ENCODE peak calls at places on chromosome 11, in eight cellular contexts. One of them, this sample, is unnamed.

GRCh38 chr11:127862406-127862805 is 725.0 kb downstream of the ETS1 start:
- DNase-seq in adrenal gland: no peak
- DNase-seq in tibial nerve: no peak
- DNase-seq in NB4: no peak
- DNase-seq in heart left ventricle: no peak
- DNase-seq in stomach: no peak
- DNase-seq in breast epithelium: no peak
- DNase-seq in body of pancreas: no peak
- DNase-seq in this sample: no peak

GRCh38 chr11:83410605-83411565 is 124.7 kb upstream of the CCDC90B start:
- DNase-seq in adrenal gland: no peak
- DNase-seq in tibial nerve: no peak
- DNase-seq in NB4: no peak
- DNase-seq in heart left ventricle: no peak
- DNase-seq in stomach: peak; percentile 90
- DNase-seq in breast epithelium: no peak
- DNase-seq in body of pancreas: peak; percentile 88
- DNase-seq in this sample: peak; percentile 21

GRCh38 chr11:95545116-95545875 is 244.3 kb downstream of the FAM76B start:
- DNase-seq in adrenal gland: no peak
- DNase-seq in tibial nerve: no peak
- DNase-seq in NB4: peak; percentile 22
- DNase-seq in heart left ventricle: no peak
- DNase-seq in stomach: no peak
- DNase-seq in breast epithelium: no peak
- DNase-seq in body of pancreas: no peak
- DNase-seq in this sample: no peak

GRCh38 chr11:9752091-9752490 is 88.2 kb downstream of the SWAP70 start:
- DNase-seq in adrenal gland: no peak
- DNase-seq in tibial nerve: no peak
- DNase-seq in NB4: peak; percentile 42
- DNase-seq in heart left ventricle: no peak
- DNase-seq in stomach: peak; percentile 43
- DNase-seq in breast epithelium: no peak
- DNase-seq in body of pancreas: no peak
- DNase-seq in this sample: no peak

GRCh38 chr11:44178381-44178780 is 82.9 kb downstream of the EXT2 start:
- DNase-seq in adrenal gland: no peak
- DNase-seq in tibial nerve: no peak
- DNase-seq in NB4: no peak
- DNase-seq in heart left ventricle: no peak
- DNase-seq in stomach: no peak
- DNase-seq in breast epithelium: no peak
- DNase-seq in body of pancreas: no peak
- DNase-seq in this sample: no peak

GRCh38 chr11:75260396-75260795 is 19.8 kb downstream of the TPBGL start:
- DNase-seq in adrenal gland: no peak
- DNase-seq in tibial nerve: no peak
- DNase-seq in NB4: no peak
- DNase-seq in heart left ventricle: no peak
- DNase-seq in stomach: no peak
- DNase-seq in breast epithelium: no peak
- DNase-seq in body of pancreas: no peak
- DNase-seq in this sample: no peak

GRCh38 chr11:108037636-108038035 is 28.9 kb downstream of the CUL5 start:
- DNase-seq in adrenal gland: no peak
- DNase-seq in tibial nerve: no peak
- DNase-seq in NB4: no peak
- DNase-seq in heart left ventricle: no peak
- DNase-seq in stomach: no peak
- DNase-seq in breast epithelium: no peak
- DNase-seq in body of pancreas: no peak
- DNase-seq in this sample: no peak

GRCh38 chr11:133819916-133820315 is 25.4 kb downstream of the SPATA19 start:
- DNase-seq in adrenal gland: no peak
- DNase-seq in tibial nerve: no peak
- DNase-seq in NB4: no peak
- DNase-seq in heart left ventricle: no peak
- DNase-seq in stomach: no peak
- DNase-seq in breast epithelium: no peak
- DNase-seq in body of pancreas: no peak
- DNase-seq in this sample: no peak

GRCh38 chr11:20156280-20156875 is 3.9 kb downstream of the DBX1 start:
- DNase-seq in adrenal gland: no peak
- DNase-seq in tibial nerve: no peak
- DNase-seq in NB4: no peak
- DNase-seq in heart left ventricle: no peak
- DNase-seq in stomach: no peak
- DNase-seq in breast epithelium: no peak
- DNase-seq in body of pancreas: no peak
- DNase-seq in this sample: no peak

GRCh38 chr11:86497310-86497709 is 122.6 kb downstream of the CCDC81 start:
- DNase-seq in adrenal gland: no peak
- DNase-seq in tibial nerve: no peak
- DNase-seq in NB4: no peak
- DNase-seq in heart left ventricle: no peak
- DNase-seq in stomach: no peak
- DNase-seq in breast epithelium: no peak
- DNase-seq in body of pancreas: no peak
- DNase-seq in this sample: no peak

GRCh38 chr11:62149986-62150886 is 26.4 kb downstream of the INCENP start:
- DNase-seq in adrenal gland: no peak
- DNase-seq in tibial nerve: no peak
- DNase-seq in NB4: no peak
- DNase-seq in heart left ventricle: no peak
- DNase-seq in stomach: peak; percentile 14
- DNase-seq in breast epithelium: no peak
- DNase-seq in body of pancreas: no peak
- DNase-seq in this sample: no peak

GRCh38 chr11:110850846-110851245 is 138.6 kb upstream of the ARHGAP20 start:
- DNase-seq in adrenal gland: no peak
- DNase-seq in tibial nerve: no peak
- DNase-seq in NB4: no peak
- DNase-seq in heart left ventricle: no peak
- DNase-seq in stomach: no peak
- DNase-seq in breast epithelium: no peak
- DNase-seq in body of pancreas: no peak
- DNase-seq in this sample: no peak

GRCh38 chr11:94597896-94598295 is 30.7 kb downstream of the PIWIL4 start:
- DNase-seq in adrenal gland: no peak
- DNase-seq in tibial nerve: peak; percentile 8
- DNase-seq in NB4: no peak
- DNase-seq in heart left ventricle: no peak
- DNase-seq in stomach: peak; percentile 45
- DNase-seq in breast epithelium: no peak
- DNase-seq in body of pancreas: no peak
- DNase-seq in this sample: no peak

GRCh38 chr11:131904756-131905155 is 534.3 kb downstream of the NTM start:
- DNase-seq in adrenal gland: no peak
- DNase-seq in tibial nerve: no peak
- DNase-seq in NB4: no peak
- DNase-seq in heart left ventricle: no peak
- DNase-seq in stomach: no peak
- DNase-seq in breast epithelium: no peak
- DNase-seq in body of pancreas: no peak
- DNase-seq in this sample: no peak

GRCh38 chr11:83257638-83258229 is 28.4 kb downstream of the CCDC90B start:
- DNase-seq in adrenal gland: peak; percentile 83
- DNase-seq in tibial nerve: no peak
- DNase-seq in NB4: no peak
- DNase-seq in heart left ventricle: no peak
- DNase-seq in stomach: no peak
- DNase-seq in breast epithelium: no peak
- DNase-seq in body of pancreas: no peak
- DNase-seq in this sample: peak; percentile 68

GRCh38 chr11:107177106-107177477 is 158.8 kb upstream of the GUCY1A2 start:
- DNase-seq in adrenal gland: no peak
- DNase-seq in tibial nerve: no peak
- DNase-seq in NB4: no peak
- DNase-seq in heart left ventricle: no peak
- DNase-seq in stomach: no peak
- DNase-seq in breast epithelium: no peak
- DNase-seq in body of pancreas: no peak
- DNase-seq in this sample: no peak

GRCh38 chr11:8671242-8671641 is 11.2 kb downstream of the TRIM66 start:
- DNase-seq in adrenal gland: peak; percentile 80
- DNase-seq in tibial nerve: peak; percentile 65
- DNase-seq in NB4: no peak
- DNase-seq in heart left ventricle: peak; percentile 73
- DNase-seq in stomach: no peak
- DNase-seq in breast epithelium: no peak
- DNase-seq in body of pancreas: no peak
- DNase-seq in this sample: peak; percentile 82

DNA sequence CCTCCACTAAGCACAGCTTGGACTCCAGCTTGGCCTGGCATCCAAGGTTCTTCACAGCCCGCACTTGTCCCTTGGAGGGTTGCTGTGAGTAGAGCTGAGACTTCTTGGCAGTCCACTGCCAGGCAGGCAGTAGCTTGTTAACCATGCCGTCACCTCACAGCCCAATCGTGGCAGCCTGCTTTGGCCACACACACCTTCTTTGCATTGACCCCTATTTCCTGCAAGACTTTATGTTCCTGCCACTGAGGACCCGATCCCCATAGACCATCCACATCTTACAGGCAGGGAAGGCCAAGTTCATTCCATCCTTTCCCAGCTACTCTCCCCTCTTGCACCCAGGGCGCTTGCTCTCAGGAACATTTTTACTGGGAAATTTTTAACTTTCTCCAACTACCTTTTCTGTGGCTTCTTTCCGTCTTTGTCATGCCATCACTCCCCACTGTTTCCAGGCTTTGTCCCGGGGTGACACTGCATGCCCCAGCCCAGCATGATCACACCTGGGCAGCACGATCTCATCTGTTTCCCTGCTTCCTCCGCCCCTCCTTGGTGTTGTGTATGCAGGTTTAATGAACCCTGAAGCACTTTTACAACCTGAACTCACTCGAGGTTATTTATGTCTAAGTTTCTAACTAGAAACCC is 2.6 kb upstream of the PYGM start:
- DNase-seq in adrenal gland: peak; percentile 33
- DNase-seq in tibial nerve: no peak
- DNase-seq in NB4: peak; percentile 42
- DNase-seq in heart left ventricle: no peak
- DNase-seq in stomach: peak; percentile 24
- DNase-seq in breast epithelium: no peak
- DNase-seq in body of pancreas: no peak
- DNase-seq in this sample: no peak
- TF ChIP-seq POLR2A in adrenal gland: no peak
- TF ChIP-seq POLR2A in tibial nerve: no peak
- TF ChIP-seq POLR2A in NB4: peak; percentile 46
- TF ChIP-seq POLR2A in heart left ventricle: no peak
- TF ChIP-seq POLR2A in stomach: no peak
- TF ChIP-seq POLR2A in breast epithelium: no peak
- TF ChIP-seq POLR2A in body of pancreas: no peak
- TF ChIP-seq POLR2A in this sample: no peak

GRCh38 chr11:70132641-70133040 is 54.5 kb downstream of the ANO1 start:
- DNase-seq in adrenal gland: no peak
- DNase-seq in tibial nerve: no peak
- DNase-seq in NB4: no peak
- DNase-seq in heart left ventricle: no peak
- DNase-seq in stomach: no peak
- DNase-seq in breast epithelium: no peak
- DNase-seq in body of pancreas: no peak
- DNase-seq in this sample: no peak
- TF ChIP-seq POLR2A in adrenal gland: no peak
- TF ChIP-seq POLR2A in tibial nerve: no peak
- TF ChIP-seq POLR2A in NB4: no peak
- TF ChIP-seq POLR2A in heart left ventricle: no peak
- TF ChIP-seq POLR2A in stomach: no peak
- TF ChIP-seq POLR2A in breast epithelium: no peak
- TF ChIP-seq POLR2A in body of pancreas: no peak
- TF ChIP-seq POLR2A in this sample: no peak

GRCh38 chr11:2933376-2934056 is 4.3 kb upstream of the PHLDA2 start:
- DNase-seq in adrenal gland: peak; percentile 71
- DNase-seq in tibial nerve: no peak
- DNase-seq in NB4: peak; percentile 94
- DNase-seq in heart left ventricle: peak; percentile 60
- DNase-seq in stomach: peak; percentile 84
- DNase-seq in breast epithelium: peak; percentile 74
- DNase-seq in body of pancreas: peak; percentile 28
- DNase-seq in this sample: peak; percentile 92
- TF ChIP-seq POLR2A in adrenal gland: no peak
- TF ChIP-seq POLR2A in tibial nerve: no peak
- TF ChIP-seq POLR2A in NB4: no peak
- TF ChIP-seq POLR2A in heart left ventricle: no peak
- TF ChIP-seq POLR2A in stomach: no peak
- TF ChIP-seq POLR2A in breast epithelium: no peak
- TF ChIP-seq POLR2A in body of pancreas: no peak
- TF ChIP-seq POLR2A in this sample: peak; percentile 44

GRCh38 chr11:106087815-106088435 is 10.5 kb downstream of the AASDHPPT start:
- DNase-seq in adrenal gland: peak; percentile 62
- DNase-seq in tibial nerve: peak; percentile 59
- DNase-seq in NB4: peak; percentile 68
- DNase-seq in heart left ventricle: no peak
- DNase-seq in stomach: peak; percentile 66
- DNase-seq in breast epithelium: peak; percentile 27
- DNase-seq in body of pancreas: peak; percentile 70
- DNase-seq in this sample: no peak

GRCh38 chr11:106086850-106087249 is 9.4 kb downstream of the AASDHPPT start:
- DNase-seq in adrenal gland: no peak
- DNase-seq in tibial nerve: no peak
- DNase-seq in NB4: no peak
- DNase-seq in heart left ventricle: no peak
- DNase-seq in stomach: no peak
- DNase-seq in breast epithelium: no peak
- DNase-seq in body of pancreas: no peak
- DNase-seq in this sample: no peak

GRCh38 chr11:106088896-106089295 is 11.4 kb downstream of the AASDHPPT start:
- DNase-seq in adrenal gland: no peak
- DNase-seq in tibial nerve: no peak
- DNase-seq in NB4: no peak
- DNase-seq in heart left ventricle: no peak
- DNase-seq in stomach: no peak
- DNase-seq in breast epithelium: no peak
- DNase-seq in body of pancreas: no peak
- DNase-seq in this sample: no peak

GRCh38 chr11:106092446-106092845 is 15.0 kb downstream of the AASDHPPT start:
- DNase-seq in adrenal gland: no peak
- DNase-seq in tibial nerve: no peak
- DNase-seq in NB4: no peak
- DNase-seq in heart left ventricle: no peak
- DNase-seq in stomach: no peak
- DNase-seq in breast epithelium: no peak
- DNase-seq in body of pancreas: no peak
- DNase-seq in this sample: no peak

DNA sequence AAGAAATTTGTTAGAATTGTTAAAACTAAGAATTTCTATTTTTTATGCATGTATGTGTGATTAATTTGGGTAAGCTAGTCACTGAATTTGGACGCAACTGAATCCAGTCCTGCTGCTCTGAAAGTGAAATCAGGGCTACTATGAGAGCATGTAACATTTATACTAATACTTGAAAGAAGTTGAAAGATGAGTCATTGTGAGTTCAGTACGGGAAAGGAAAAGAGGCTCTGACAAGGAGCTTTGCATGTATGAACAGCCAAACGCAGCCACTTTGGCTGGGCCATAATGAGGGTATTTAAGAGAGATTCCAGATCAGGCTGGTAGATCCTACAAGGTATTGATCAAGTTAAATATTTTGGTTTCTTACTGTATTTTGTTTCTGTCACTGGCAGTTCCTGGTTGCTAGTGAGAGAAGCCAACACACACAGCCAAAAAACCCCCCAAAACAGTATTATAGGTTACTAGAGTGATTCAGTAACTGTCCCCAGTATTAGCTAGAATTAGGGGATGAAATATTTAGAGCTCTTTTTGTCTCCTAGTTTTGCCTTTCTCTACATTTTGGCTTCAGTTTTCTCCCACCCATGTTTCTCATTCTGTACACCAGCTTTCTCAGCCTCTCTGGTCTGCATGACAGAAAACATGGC is 14.1 kb downstream of the AASDHPPT start:
- DNase-seq in adrenal gland: no peak
- DNase-seq in tibial nerve: no peak
- DNase-seq in NB4: no peak
- DNase-seq in heart left ventricle: no peak
- DNase-seq in stomach: no peak
- DNase-seq in breast epithelium: no peak
- DNase-seq in body of pancreas: no peak
- DNase-seq in this sample: peak; percentile 1
- TF ChIP-seq POLR2A in adrenal gland: no peak
- TF ChIP-seq POLR2A in tibial nerve: no peak
- TF ChIP-seq POLR2A in NB4: no peak
- TF ChIP-seq POLR2A in heart left ventricle: no peak
- TF ChIP-seq POLR2A in stomach: no peak
- TF ChIP-seq POLR2A in breast epithelium: no peak
- TF ChIP-seq POLR2A in body of pancreas: no peak
- TF ChIP-seq POLR2A in this sample: no peak

This sample was measured in H54.